ENCODE peak calls at places on chromosome 16, in nine cellular contexts. Q, P, E, M, A, I, K, C and R are unnamed samples. For H3K4me1, the result is how much of the 10 kb centered on the place peaks cover.

GRCh38 chr16:2964416-2965223 is 545 bp downstream of the KREMEN2 start:
- DNase-seq in Q (peak), P (peak), E (peak), M (peak), A (no peak), I (no peak), K (peak), C (no peak), R (no peak)

GRCh38 chr16:86033016-86033474 is 134.1 kb downstream of the IRF8 start:
- DNase-seq in Q (peak), P (no peak), E (no peak), M (no peak), A (no peak), I (no peak), K (peak), C (no peak), R (no peak)

GRCh38 chr16:80803341-80804060 is 897 bp downstream of the CDYL2 start:
- DNase-seq in Q (peak), P (peak), E (no peak), M (no peak), A (no peak), I (no peak), K (peak), C (peak), R (no peak)

GRCh38 chr16:86706726-86707125 is 128.4 kb downstream of the FOXL1 start:
- DNase-seq in Q (no peak), P (no peak), E (no peak), M (no peak), A (no peak), I (no peak), K (no peak), C (no peak), R (no peak)

GRCh38 chr16:1152651-1153259 is at the start of gene CACNA1H:
- DNase-seq in Q (peak), P (peak), E (no peak), M (no peak), A (no peak), I (no peak), K (peak), C (no peak), R (no peak)

GRCh38 chr16:80751167-80751566 is 53.2 kb downstream of the CDYL2 start:
- DNase-seq in Q (no peak), P (no peak), E (no peak), M (no peak), A (no peak), I (no peak), K (peak), C (no peak), R (no peak)

GRCh38 chr16:79185681-79186080 is 414.9 kb downstream of the MAF start:
- DNase-seq in Q (no peak), P (no peak), E (no peak), M (no peak), A (no peak), I (no peak), K (no peak), C (no peak), R (no peak)

GRCh38 chr16:6016530-6017184 is 919.1 kb upstream of the EEF2KMT start:
- DNase-seq in Q (peak), P (no peak), E (peak), M (peak), A (no peak), I (no peak), K (peak), C (no peak), R (no peak)

GRCh38 chr16:77723108-77723514 is 797 bp downstream of the NUDT7 start:
- DNase-seq in Q (no peak), P (no peak), E (peak), M (no peak), A (no peak), I (peak), K (no peak), C (no peak), R (no peak)

GRCh38 chr16:27242398-27242797 is 26.2 kb downstream of the NSMCE1 start:
- DNase-seq in Q (peak), P (no peak), E (no peak), M (no peak), A (no peak), I (no peak), K (no peak), C (no peak), R (no peak)
- H3K4me1 ChIP-seq in Q (under half), P (under half), E (under half), M (under half), A (half or more), I (under half), K (under half), C (under half), R (under half)

DNA sequence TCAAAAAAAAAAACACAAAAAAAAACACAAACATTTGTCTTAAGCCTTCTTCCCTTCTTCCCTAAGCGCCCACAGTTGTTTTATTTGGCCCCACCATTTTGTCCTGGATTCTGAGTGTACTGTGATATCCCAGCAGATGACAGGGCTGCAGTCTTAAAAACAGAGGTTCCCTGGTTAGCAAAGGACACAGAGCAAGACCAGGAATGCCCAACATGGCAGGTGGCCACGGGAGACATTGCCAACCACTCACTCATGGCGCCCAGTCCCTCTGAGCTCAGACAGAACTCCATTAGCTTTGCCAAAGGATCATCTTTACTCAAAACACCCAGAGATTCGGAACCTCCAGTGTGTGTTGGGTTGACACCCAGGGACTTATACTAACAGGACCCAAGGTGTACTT is 249.3 kb downstream of the MRTFB start:
- DNase-seq in Q (no peak), P (no peak), E (no peak), M (no peak), A (no peak), I (no peak), K (no peak), C (peak), R (no peak)
- H3K27ac ChIP-seq in Q (no peak), P (no peak), E (no peak), M (no peak), A (no peak), I (no peak), K (no peak), C (no peak), R (no peak)

DNA sequence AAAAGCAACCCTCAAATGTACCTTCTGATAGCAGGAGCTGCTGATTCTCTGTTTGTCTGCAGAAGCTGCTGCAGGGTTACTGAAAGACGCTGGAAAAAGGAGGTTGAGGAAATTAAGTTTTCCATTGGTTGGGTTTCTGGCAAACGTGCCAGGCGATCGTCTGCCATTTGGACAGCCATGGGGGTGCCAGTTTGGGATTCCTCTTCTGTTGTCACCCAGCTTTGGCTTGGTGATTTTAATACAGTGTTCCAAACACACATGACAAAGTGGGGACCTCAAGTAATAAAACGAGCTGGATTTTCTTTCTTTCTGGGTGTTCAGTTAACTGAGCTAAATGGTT is 185.5 kb upstream of the ZFHX3 start:
- DNase-seq in Q (no peak), P (no peak), E (no peak), M (no peak), A (no peak), I (no peak), K (no peak), C (no peak), R (no peak)
- H3K4me3 ChIP-seq in Q (no peak), P (no peak), E (no peak), M (peak), A (peak), I (no peak), K (no peak), C (no peak), R (no peak)

GRCh38 chr16:88764913-88765349 is 20.1 kb downstream of the PIEZO1 start:
- DNase-seq in Q (peak), P (no peak), E (no peak), M (no peak), A (no peak), I (no peak), K (peak), C (no peak), R (peak)
- H3K4me1 ChIP-seq in Q (under half), P (under half), E (under half), M (half or more), A (under half), I (under half), K (under half), C (under half), R (half or more)